ENCODE peak calls at places on chromosomes 7 and 10, in five cellular contexts. R is OCI-LY7, C is fibroblast of lung, T is psoas muscle, P is adrenal gland. I is an unnamed sample.

GRCh38 chr10:96501985-96502384 is 11.7 kb downstream of the TLL2 start:
- DNase-seq in R (no peak), C (peak; percentile 42), T (no peak), P (no peak), I (no peak)

GRCh38 chr10:132577350-132578005 is 39.9 kb downstream of the INPP5A start:
- DNase-seq in R (no peak), C (no peak), T (peak; percentile 79), P (peak; percentile 52), I (no peak)

GRCh38 chr10:106226831-106227230 is 937.7 kb downstream of the SORCS1 start:
- DNase-seq in R (no peak), C (no peak), T (no peak), P (no peak), I (no peak)

GRCh38 chr7:3695602-3696001 is 394.6 kb downstream of the SDK1 start:
- DNase-seq in R (peak; percentile 1), C (no peak), T (no peak), P (no peak), I (no peak)

GRCh38 chr10:21317902-21318301 is 207.6 kb downstream of the SKIDA1 start:
- DNase-seq in R (no peak), C (peak; percentile 91), T (no peak), P (no peak), I (no peak)

GRCh38 chr10:98967601-98968000 is 268.1 kb downstream of the HPSE2 start:
- DNase-seq in R (no peak), C (peak; percentile 8), T (no peak), P (no peak), I (no peak)

GRCh38 chr10:132946806-132947530 is 4.6 kb upstream of the CFAP46 start:
- DNase-seq in R (no peak), C (no peak), T (no peak), P (no peak), I (no peak)

GRCh38 chr10:71865561-71866041 is 14.6 kb upstream of the PSAP start:
- DNase-seq in R (no peak), C (no peak), T (no peak), P (no peak), I (no peak)

GRCh38 chr7:141430426-141431142 is 120.6 kb upstream of the AGK start:
- DNase-seq in R (no peak), C (no peak), T (no peak), P (no peak), I (no peak)

GRCh38 chr7:95693551-95694333 is 78.6 kb upstream of the DYNC1I1 start:
- DNase-seq in R (no peak), C (no peak), T (no peak), P (no peak), I (no peak)

GRCh38 chr7:152395115-152395514 is 40.7 kb downstream of the KMT2C start:
- DNase-seq in R (no peak), C (peak; percentile 73), T (no peak), P (no peak), I (no peak)

GRCh38 chr7:1593091-1593866 is 23.4 kb upstream of the PSMG3 start:
- DNase-seq in R (peak; percentile 25), C (no peak), T (no peak), P (no peak), I (no peak)

GRCh38 chr7:87218941-87219544 is 489 bp downstream of the TMEM243 start:
- DNase-seq in R (peak; percentile 87), C (peak; percentile 49), T (peak; percentile 80), P (peak; percentile 65), I (peak; percentile 22)

GRCh38 chr7:150568714-150569113 is 1.5 kb downstream of the GIMAP4 start:
- DNase-seq in R (no peak), C (no peak), T (no peak), P (no peak), I (no peak)

GRCh38 chr10:59557052-59557451 is 152.6 kb downstream of the SLC16A9 start:
- DNase-seq in R (no peak), C (no peak), T (no peak), P (no peak), I (no peak)

GRCh38 chr7:103941978-103942377 is 47.5 kb downstream of the RELN start:
- DNase-seq in R (no peak), C (no peak), T (no peak), P (no peak), I (no peak)

GRCh38 chr7:55569269-55569663 is 3.0 kb downstream of the VOPP1 start:
- DNase-seq in R (peak; percentile 28), C (no peak), T (no peak), P (no peak), I (no peak)

GRCh38 chr10:14036233-14036632 is 294.5 kb downstream of the FRMD4A start:
- DNase-seq in R (no peak), C (no peak), T (no peak), P (no peak), I (no peak)

GRCh38 chr7:6442114-6442513 is 5.6 kb downstream of the DAGLB start:
- DNase-seq in R (no peak), C (peak; percentile 70), T (no peak), P (no peak), I (no peak)

GRCh38 chr10:25263931-25264330 is 89.1 kb downstream of the GPR158 start:
- DNase-seq in R (no peak), C (peak; percentile 66), T (no peak), P (no peak), I (no peak)

GRCh38 chr10:86757110-86757790 is 831 bp downstream of the BMPR1A start:
- DNase-seq in R (no peak), C (peak; percentile 66), T (peak; percentile 71), P (peak; percentile 39), I (no peak)

GRCh38 chr7:122743211-122743610 is 40.5 kb upstream of the RNF148 start:
- DNase-seq in R (no peak), C (no peak), T (no peak), P (no peak), I (no peak)

GRCh38 chr7:5620459-5620881 is 161.0 kb downstream of the RNF216 start:
- DNase-seq in R (no peak), C (no peak), T (peak; percentile 38), P (no peak), I (no peak)

GRCh38 chr7:28847681-28848080 is 110.4 kb downstream of the TRIL start:
- DNase-seq in R (no peak), C (no peak), T (peak; percentile 73), P (no peak), I (no peak)

GRCh38 chr7:12839508-12840153 is 152.2 kb downstream of the ARL4A start:
- DNase-seq in R (no peak), C (no peak), T (no peak), P (no peak), I (no peak)

GRCh38 chr7:96303686-96304443 is 18.0 kb downstream of the SLC25A13 start:
- DNase-seq in R (no peak), C (peak; percentile 92), T (no peak), P (no peak), I (no peak)

GRCh38 chr10:102395677-102396197 is at the start of gene NFKB2:
- DNase-seq in R (peak; percentile 32), C (no peak), T (no peak), P (peak; percentile 91), I (no peak)

GRCh38 chr10:44931621-44932337 is 20.6 kb downstream of the TMEM72 start:
- DNase-seq in R (no peak), C (no peak), T (no peak), P (no peak), I (no peak)

GRCh38 chr7:141675431-141676210 is 26.3 kb downstream of the DENND11 start:
- DNase-seq in R (no peak), C (peak; percentile 30), T (no peak), P (no peak), I (no peak)

GRCh38 chr10:11330383-11331020 is 280.9 kb downstream of the USP6NL start:
- DNase-seq in R (no peak), C (peak; percentile 31), T (no peak), P (no peak), I (no peak)

GRCh38 chr7:1694551-1694950 is 24.5 kb downstream of the ELFN1 start:
- DNase-seq in R (no peak), C (no peak), T (peak; percentile 29), P (no peak), I (no peak)

GRCh38 chr10:5550621-5551530 is 26.1 kb downstream of the CALML3 start:
- DNase-seq in R (no peak), C (peak; percentile 78), T (peak; percentile 33), P (no peak), I (no peak)

GRCh38 chr7:41508755-41509154 is 194.1 kb downstream of the INHBA start:
- DNase-seq in R (no peak), C (no peak), T (no peak), P (no peak), I (no peak)

GRCh38 chr7:29488203-29488970 is 75.2 kb upstream of the PRR15 start:
- DNase-seq in R (no peak), C (no peak), T (no peak), P (peak; percentile 26), I (no peak)

GRCh38 chr7:68429376-68430117 is 1168.7 kb upstream of the AUTS2 start:
- DNase-seq in R (no peak), C (no peak), T (no peak), P (no peak), I (no peak)

GRCh38 chr10:94344522-94345122 is 18.1 kb downstream of the NOC3L start:
- DNase-seq in R (peak; percentile 55), C (no peak), T (no peak), P (no peak), I (no peak)

GRCh38 chr7:69825031-69825681 is 226.9 kb downstream of the AUTS2 start:
- DNase-seq in R (peak; percentile 74), C (no peak), T (no peak), P (no peak), I (no peak)
- TF ChIP-seq CTCF in R (peak; percentile 75), C (no peak), T (peak; percentile 21), P (no peak), I (no peak)

DNA sequence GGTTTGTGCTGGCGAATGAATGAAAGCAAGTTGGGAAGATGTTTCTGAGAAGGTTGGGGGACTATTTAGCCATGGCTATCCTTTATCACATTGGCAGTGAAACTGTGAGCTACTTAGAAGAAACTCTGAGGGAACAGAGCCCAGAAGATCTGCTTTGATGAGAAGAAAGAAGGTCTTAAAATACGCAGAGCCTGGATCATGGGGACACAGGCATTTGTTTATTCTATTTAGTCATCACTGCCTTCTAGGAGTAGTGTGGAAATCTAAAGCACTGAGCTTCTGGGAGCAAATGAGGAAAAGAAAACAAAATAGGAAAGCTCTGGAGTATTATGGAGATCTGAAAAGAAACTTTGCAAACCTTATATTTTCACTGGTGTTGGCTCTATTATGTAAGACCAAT is 28.5 kb downstream of the CPED1 start:
- DNase-seq in R (no peak), C (peak; percentile 66), T (no peak), P (no peak), I (no peak)
- H3K27ac ChIP-seq in R (no peak overlapping the region), C (peak overlapping the region; percentile 61), T (peak overlapping the region; percentile 59), P (peak overlapping the region; percentile 31), I (no peak overlapping the region)

GRCh38 chr10:69421611-69422308 is 5.0 kb upstream of the TACR2 start:
- DNase-seq in R (no peak), C (no peak), T (peak; percentile 88), P (no peak), I (no peak)
- TF ChIP-seq CTCF in R (no peak), C (no peak), T (no peak), P (no peak), I (no peak)

GRCh38 chr7:135673360-135673706 is 11.0 kb downstream of the STMP1 start:
- DNase-seq in R (no peak), C (peak; percentile 93), T (no peak), P (no peak), I (no peak)
- H3K27ac ChIP-seq in R (no peak overlapping the region), C (peak overlapping the region; percentile 17), T (peak overlapping the region; percentile 59), P (peak overlapping the region; percentile 63), I (no peak overlapping the region)

GRCh38 chr10:91108820-91109219 is 111.6 kb upstream of the PCGF5 start:
- DNase-seq in R (no peak), C (no peak), T (no peak), P (no peak), I (no peak)
- TF ChIP-seq CTCF in R (no peak), C (no peak), T (no peak), P (no peak), I (no peak)

GRCh38 chr10:78764436-78764835 is 304.3 kb upstream of the ZMIZ1 start:
- DNase-seq in R (no peak), C (no peak), T (no peak), P (no peak), I (no peak)
- H3K27ac ChIP-seq in R (no peak overlapping the region), C (no peak overlapping the region), T (no peak overlapping the region), P (no peak overlapping the region), I (no peak overlapping the region)

I was measured in CD4-positive, alpha-beta T cell.